ENCODE peak calls at places on chromosome 14, in ten cellular contexts. E, Q, N, P, G, F, B, A, C and V are unnamed samples.

GRCh38 chr14:60845523-60845922 is 111.0 kb downstream of the MNAT1 start:
- DNase-seq in E (no peak), Q (no peak), N (no peak), P (no peak), G (no peak), F (no peak), B (no peak), A (no peak), C (no peak), V (no peak)

GRCh38 chr14:61710853-61711817 is 15.8 kb downstream of the HIF1A start:
- DNase-seq in E (no peak), Q (no peak), N (no peak), P (no peak), G (no peak), F (no peak), B (no peak), A (no peak), C (no peak), V (no peak)

GRCh38 chr14:75982724-75983358 is 1.0 kb upstream of the TGFB3 start:
- DNase-seq in E (peak; percentile 33), Q (no peak), N (no peak), P (peak; percentile 38), G (peak; percentile 89), F (peak; percentile 61), B (peak; percentile 82), A (no peak), C (peak; percentile 82), V (peak; percentile 93)

GRCh38 chr14:56002876-56003625 is 115.2 kb upstream of the PELI2 start:
- DNase-seq in E (no peak), Q (no peak), N (no peak), P (no peak), G (no peak), F (no peak), B (no peak), A (no peak), C (no peak), V (no peak)

GRCh38 chr14:72451081-72451972 is 442.6 kb downstream of the DPF3 start:
- DNase-seq in E (peak; percentile 23), Q (no peak), N (no peak), P (no peak), G (no peak), F (no peak), B (no peak), A (no peak), C (no peak), V (peak; percentile 20)

GRCh38 chr14:95313707-95314106 is 6.0 kb downstream of the CLMN start:
- DNase-seq in E (peak; percentile 75), Q (no peak), N (peak; percentile 61), P (no peak), G (no peak), F (peak; percentile 34), B (peak; percentile 60), A (no peak), C (peak; percentile 95), V (peak; percentile 60)

GRCh38 chr14:101665478-101666078 is 95.9 kb upstream of the PPP2R5C start:
- DNase-seq in E (peak; percentile 79), Q (peak; percentile 39), N (no peak), P (peak; percentile 2), G (no peak), F (peak; percentile 37), B (no peak), A (peak; percentile 22), C (peak; percentile 43), V (no peak)

GRCh38 chr14:104087981-104088850 is 2.7 kb downstream of the ASPG start:
- DNase-seq in E (no peak), Q (no peak), N (peak; percentile 61), P (no peak), G (no peak), F (no peak), B (peak; percentile 11), A (no peak), C (no peak), V (peak; percentile 60)

GRCh38 chr14:94110552-94111181 is at the start of gene IFI27:
- DNase-seq in E (peak; percentile 32), Q (no peak), N (peak; percentile 79), P (no peak), G (no peak), F (peak; percentile 41), B (peak; percentile 41), A (no peak), C (peak; percentile 94), V (no peak)

GRCh38 chr14:71645656-71646055 is 286.6 kb upstream of the RGS6 start:
- DNase-seq in E (no peak), Q (no peak), N (no peak), P (no peak), G (no peak), F (peak; percentile 77), B (no peak), A (no peak), C (peak; percentile 87), V (no peak)

GRCh38 chr14:104277416-104278213 is 139.2 kb downstream of the KIF26A start:
- DNase-seq in E (no peak), Q (no peak), N (peak; percentile 22), P (no peak), G (peak; percentile 28), F (no peak), B (peak; percentile 11), A (no peak), C (no peak), V (peak; percentile 10)

GRCh38 chr14:65277027-65277426 is 135.5 kb upstream of the FUT8 start:
- DNase-seq in E (peak; percentile 83), Q (no peak), N (no peak), P (no peak), G (no peak), F (peak; percentile 58), B (no peak), A (no peak), C (peak; percentile 45), V (no peak)

GRCh38 chr14:96092936-96093335 is 53.8 kb downstream of the C14orf132 start:
- DNase-seq in E (no peak), Q (no peak), N (no peak), P (no peak), G (no peak), F (no peak), B (no peak), A (no peak), C (no peak), V (no peak)

GRCh38 chr14:73729015-73729330 is 14.8 kb upstream of the PNMA1 start:
- DNase-seq in E (no peak), Q (no peak), N (no peak), P (no peak), G (no peak), F (no peak), B (no peak), A (no peak), C (no peak), V (no peak)

GRCh38 chr14:51999084-51999483 is 9.7 kb downstream of the RTRAF start:
- DNase-seq in E (no peak), Q (no peak), N (no peak), P (no peak), G (no peak), F (peak; percentile 56), B (no peak), A (no peak), C (peak; percentile 71), V (no peak)

GRCh38 chr14:72632727-72633126 is 261.2 kb downstream of the DPF3 start:
- DNase-seq in E (no peak), Q (no peak), N (no peak), P (no peak), G (no peak), F (no peak), B (no peak), A (no peak), C (no peak), V (no peak)

GRCh38 chr14:93304771-93305170 is 28.1 kb downstream of the BTBD7 start:
- DNase-seq in E (peak; percentile 53), Q (no peak), N (no peak), P (no peak), G (no peak), F (peak; percentile 56), B (no peak), A (no peak), C (peak; percentile 37), V (no peak)

DNA sequence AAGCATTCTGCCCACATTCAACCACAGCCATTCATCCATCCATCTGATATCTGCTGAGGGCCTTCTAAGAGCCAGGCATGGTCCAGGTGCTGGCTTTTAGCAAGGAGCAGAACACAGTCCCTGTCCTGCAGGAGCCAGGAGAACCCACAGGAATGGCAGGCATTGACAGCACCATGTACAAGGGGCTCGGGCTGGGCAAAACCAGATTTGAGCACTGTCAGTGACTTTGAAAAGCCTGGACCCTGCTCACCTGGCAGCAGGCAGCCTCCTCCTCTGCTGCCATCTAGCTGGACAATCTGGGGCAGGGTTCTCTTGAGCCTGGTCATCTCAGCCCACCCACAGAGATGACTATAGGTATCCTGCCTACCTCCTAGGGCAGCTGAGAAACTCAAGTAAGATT is 136.9 kb downstream of the ZFP36L1 start:
- DNase-seq in E (no peak), Q (no peak), N (no peak), P (no peak), G (no peak), F (no peak), B (no peak), A (no peak), C (no peak), V (peak; percentile 38)
- TF ChIP-seq CTCF in E (peak; percentile 20), Q (no peak), N (no peak), P (no peak), G (peak; percentile 18), F (no peak), B (peak; percentile 46), A (peak; percentile 42), C (no peak), V (no peak)

GRCh38 chr14:91252901-91253794 is 8.6 kb upstream of the GPR68 start:
- DNase-seq in E (no peak), Q (peak; percentile 55), N (peak; percentile 54), P (no peak), G (peak; percentile 82), F (no peak), B (peak; percentile 56), A (no peak), C (no peak), V (peak; percentile 83)
- H3K4me3 ChIP-seq in E (peak overlapping the region; percentile 49), Q (peak overlapping the region; percentile 65), N (peak overlapping the region; percentile 58), P (peak overlapping the region; percentile 56), G (peak overlapping the region; percentile 70), F (peak overlapping the region; percentile 41), B (peak overlapping the region; percentile 73), A (peak overlapping the region; percentile 43), C (peak overlapping the region; percentile 46), V (peak overlapping the region; percentile 54)

DNA sequence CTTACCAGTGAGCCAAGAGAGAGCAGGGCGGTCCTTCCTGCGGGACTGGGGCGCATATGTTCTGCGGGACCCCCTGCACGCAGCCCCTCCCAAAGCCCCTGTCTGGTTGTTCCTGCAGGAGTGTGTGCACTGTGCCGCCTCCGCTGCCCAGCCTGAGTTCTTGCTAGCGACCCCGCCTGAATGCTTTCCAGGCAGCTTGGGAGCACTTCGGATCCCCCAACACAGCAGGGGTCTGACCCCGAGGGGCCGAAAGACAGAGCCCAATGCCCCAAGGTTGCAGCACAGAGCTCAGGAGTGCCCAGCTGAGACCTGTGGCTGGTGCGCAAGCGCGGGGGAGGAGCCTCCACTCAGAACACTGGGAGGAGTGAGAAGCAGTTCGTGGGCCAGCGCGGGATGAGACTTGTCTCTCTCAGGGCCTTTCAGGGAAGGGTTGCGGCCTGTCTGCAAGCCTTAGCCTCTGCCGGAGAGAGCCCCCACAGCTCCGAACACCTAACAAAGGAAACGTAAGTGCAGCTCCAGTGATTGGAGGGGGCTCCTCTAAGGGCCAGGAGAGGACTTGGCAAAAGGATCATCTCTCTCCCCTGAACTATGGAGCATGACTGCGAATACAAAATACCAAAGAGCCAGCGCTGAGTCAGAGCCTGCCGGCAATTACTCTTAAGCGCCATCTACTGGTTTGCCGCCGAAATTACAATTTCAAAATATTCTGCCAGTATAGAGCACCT is 50.5 kb downstream of the GTF2A1 start:
- DNase-seq in E (peak; percentile 89), Q (peak; percentile 91), N (peak; percentile 92), P (peak; percentile 67), G (peak; percentile 96), F (peak; percentile 82), B (peak; percentile 95), A (peak; percentile 71), C (peak; percentile 82), V (peak; percentile 88)
- TF ChIP-seq CTCF in E (peak; percentile 89), Q (peak; percentile 89), N (peak; percentile 80), P (peak; percentile 95), G (peak; percentile 91), F (peak; percentile 88), B (peak; percentile 93), A (peak; percentile 88), C (peak; percentile 94), V (peak; percentile 76)

GRCh38 chr14:32720927-32721326 is 217.8 kb upstream of the NPAS3 start:
- DNase-seq in E (peak; percentile 28), Q (no peak), N (no peak), P (no peak), G (no peak), F (peak; percentile 6), B (no peak), A (no peak), C (peak; percentile 36), V (no peak)
- H3K4me3 ChIP-seq in E (no peak overlapping the region), Q (no peak overlapping the region), N (no peak overlapping the region), P (no peak overlapping the region), G (no peak overlapping the region), F (no peak overlapping the region), B (no peak overlapping the region), A (no peak overlapping the region), C (no peak overlapping the region), V (no peak overlapping the region)